ENCODE peak calls at places on chromosome 17, in seven cellular contexts. U is hippocampal formation; C is cerebellar nuclear complex; S is stimulated activated CD4-positive, alpha-beta T cell treated with anti-CD3 and anti-CD28 coated beads, TNF-alpha, amount 100 ng/mL, for 4 hours; D is stimulated activated effector memory CD8-positive, alpha-beta T cell treated with anti-CD3 and anti-CD28 coated beads, Interleukin-12 subunit alpha, Interleukin-12 subunit beta, amount 100 ng/mL, for 72 hours; R is non-pigmented ciliary epithelial cell; L is prostate gland. A is an unnamed sample.
A peak's percentile ranks its signal among the peaks of the same experiment; 100 is the strongest.

GRCh38 chr17:64073771-64074703 is 53.6 kb upstream of the ICAM2 start:
- DNase-seq in U (no peak), C (no peak), S (no peak), D (no peak), R (no peak), L (no peak), A (peak; percentile 55)

GRCh38 chr17:76753061-76753961 is 15.4 kb downstream of the MFSD11 start:
- DNase-seq in U (no peak), C (no peak), S (no peak), D (no peak), R (no peak), L (no peak), A (no peak)

GRCh38 chr17:35089846-35090193 is 26.3 kb upstream of the RFFL start:
- DNase-seq in U (no peak), C (no peak), S (no peak), D (peak; percentile 26), R (no peak), L (no peak), A (peak; percentile 69)

GRCh38 chr17:83117594-83117993 is 38.2 kb downstream of the METRNL start:
- DNase-seq in U (no peak), C (no peak), S (no peak), D (no peak), R (no peak), L (no peak), A (no peak)

GRCh38 chr17:61131555-61131954 is 268.1 kb upstream of the TBX2 start:
- DNase-seq in U (no peak), C (no peak), S (no peak), D (no peak), R (no peak), L (no peak), A (no peak)

GRCh38 chr17:80424261-80424660 is 9.3 kb downstream of the ENDOV start:
- DNase-seq in U (no peak), C (no peak), S (no peak), D (no peak), R (no peak), L (no peak), A (no peak)

GRCh38 chr17:7146115-7146514 is 31.5 kb upstream of the ASGR2 start:
- DNase-seq in U (no peak), C (no peak), S (no peak), D (no peak), R (no peak), L (no peak), A (no peak)

GRCh38 chr17:4582101-4582501 is 2.2 kb upstream of the SMTNL2 start:
- DNase-seq in U (no peak), C (no peak), S (no peak), D (no peak), R (no peak), L (no peak), A (no peak)

GRCh38 chr17:55301521-55302406 is 37.0 kb downstream of the HLF start:
- DNase-seq in U (no peak), C (no peak), S (no peak), D (no peak), R (no peak), L (peak; percentile 28), A (no peak)

A was measured in HL-60.